ENCODE peak calls at places on chromosome 14, in eight cellular contexts. One of them, this sample, is unnamed.

GRCh38 chr14:99015833-99016232 is 256.2 kb downstream of the BCL11B start:
- DNase-seq in IMR-90: no peak
- DNase-seq in CD4-positive, CD25-positive, alpha-beta regulatory T cell: no peak
- DNase-seq in glutamatergic neuron: no peak
- DNase-seq in hepatocyte: no peak
- DNase-seq in HS-27A: no peak
- DNase-seq in stimulated activated CD4-positive, alpha-beta T cell treated with anti-CD3 and anti-CD28 coated beads, Interleukin-12 subunit alpha, Interleukin-12 subunit beta, amount 100 ng/mL, for 4 hours: no peak
- DNase-seq in hepatic stellate cell: no peak
- DNase-seq in this sample: no peak

GRCh38 chr14:39374846-39375245 is 57.4 kb downstream of the FBXO33 start:
- DNase-seq in IMR-90: peak
- DNase-seq in CD4-positive, CD25-positive, alpha-beta regulatory T cell: no peak
- DNase-seq in glutamatergic neuron: no peak
- DNase-seq in hepatocyte: no peak
- DNase-seq in HS-27A: peak
- DNase-seq in stimulated activated CD4-positive, alpha-beta T cell treated with anti-CD3 and anti-CD28 coated beads, Interleukin-12 subunit alpha, Interleukin-12 subunit beta, amount 100 ng/mL, for 4 hours: no peak
- DNase-seq in hepatic stellate cell: peak
- DNase-seq in this sample: no peak

GRCh38 chr14:59926534-59926933 is 6.6 kb downstream of the LRRC9 start:
- DNase-seq in IMR-90: no peak
- DNase-seq in CD4-positive, CD25-positive, alpha-beta regulatory T cell: no peak
- DNase-seq in glutamatergic neuron: no peak
- DNase-seq in hepatocyte: no peak
- DNase-seq in HS-27A: no peak
- DNase-seq in stimulated activated CD4-positive, alpha-beta T cell treated with anti-CD3 and anti-CD28 coated beads, Interleukin-12 subunit alpha, Interleukin-12 subunit beta, amount 100 ng/mL, for 4 hours: no peak
- DNase-seq in hepatic stellate cell: no peak
- DNase-seq in this sample: no peak

GRCh38 chr14:32258574-32258973 is 55.5 kb upstream of the RNU6-8 start:
- DNase-seq in IMR-90: no peak
- DNase-seq in CD4-positive, CD25-positive, alpha-beta regulatory T cell: no peak
- DNase-seq in glutamatergic neuron: no peak
- DNase-seq in hepatocyte: peak
- DNase-seq in HS-27A: no peak
- DNase-seq in stimulated activated CD4-positive, alpha-beta T cell treated with anti-CD3 and anti-CD28 coated beads, Interleukin-12 subunit alpha, Interleukin-12 subunit beta, amount 100 ng/mL, for 4 hours: no peak
- DNase-seq in hepatic stellate cell: no peak
- DNase-seq in this sample: no peak

GRCh38 chr14:80996049-80996901 is 40.9 kb downstream of the TSHR start:
- DNase-seq in IMR-90: peak
- DNase-seq in CD4-positive, CD25-positive, alpha-beta regulatory T cell: peak
- DNase-seq in glutamatergic neuron: no peak
- DNase-seq in hepatocyte: peak
- DNase-seq in HS-27A: peak
- DNase-seq in stimulated activated CD4-positive, alpha-beta T cell treated with anti-CD3 and anti-CD28 coated beads, Interleukin-12 subunit alpha, Interleukin-12 subunit beta, amount 100 ng/mL, for 4 hours: no peak
- DNase-seq in hepatic stellate cell: peak
- DNase-seq in this sample: peak

GRCh38 chr14:64879635-64880381 is at the start of gene SPTB:
- DNase-seq in IMR-90: no peak
- DNase-seq in CD4-positive, CD25-positive, alpha-beta regulatory T cell: peak
- DNase-seq in glutamatergic neuron: peak
- DNase-seq in hepatocyte: peak
- DNase-seq in HS-27A: no peak
- DNase-seq in stimulated activated CD4-positive, alpha-beta T cell treated with anti-CD3 and anti-CD28 coated beads, Interleukin-12 subunit alpha, Interleukin-12 subunit beta, amount 100 ng/mL, for 4 hours: peak
- DNase-seq in hepatic stellate cell: no peak
- DNase-seq in this sample: no peak

GRCh38 chr14:105007593-105008264 is 13.2 kb downstream of the CDCA4 start:
- DNase-seq in IMR-90: no peak
- DNase-seq in CD4-positive, CD25-positive, alpha-beta regulatory T cell: no peak
- DNase-seq in glutamatergic neuron: no peak
- DNase-seq in hepatocyte: no peak
- DNase-seq in HS-27A: no peak
- DNase-seq in stimulated activated CD4-positive, alpha-beta T cell treated with anti-CD3 and anti-CD28 coated beads, Interleukin-12 subunit alpha, Interleukin-12 subunit beta, amount 100 ng/mL, for 4 hours: no peak
- DNase-seq in hepatic stellate cell: no peak
- DNase-seq in this sample: no peak

GRCh38 chr14:89549381-89550102 is 132.5 kb upstream of the FOXN3 start:
- DNase-seq in IMR-90: peak
- DNase-seq in CD4-positive, CD25-positive, alpha-beta regulatory T cell: no peak
- DNase-seq in glutamatergic neuron: no peak
- DNase-seq in hepatocyte: no peak
- DNase-seq in HS-27A: no peak
- DNase-seq in stimulated activated CD4-positive, alpha-beta T cell treated with anti-CD3 and anti-CD28 coated beads, Interleukin-12 subunit alpha, Interleukin-12 subunit beta, amount 100 ng/mL, for 4 hours: no peak
- DNase-seq in hepatic stellate cell: no peak
- DNase-seq in this sample: no peak

GRCh38 chr14:79411403-79412174 is 799.7 kb downstream of the DIO2 start:
- DNase-seq in IMR-90: peak
- DNase-seq in CD4-positive, CD25-positive, alpha-beta regulatory T cell: no peak
- DNase-seq in glutamatergic neuron: no peak
- DNase-seq in hepatocyte: no peak
- DNase-seq in HS-27A: no peak
- DNase-seq in stimulated activated CD4-positive, alpha-beta T cell treated with anti-CD3 and anti-CD28 coated beads, Interleukin-12 subunit alpha, Interleukin-12 subunit beta, amount 100 ng/mL, for 4 hours: no peak
- DNase-seq in hepatic stellate cell: no peak
- DNase-seq in this sample: no peak

GRCh38 chr14:51552768-51553426 is 98.8 kb upstream of the FRMD6 start:
- DNase-seq in IMR-90: no peak
- DNase-seq in CD4-positive, CD25-positive, alpha-beta regulatory T cell: no peak
- DNase-seq in glutamatergic neuron: no peak
- DNase-seq in hepatocyte: peak
- DNase-seq in HS-27A: no peak
- DNase-seq in stimulated activated CD4-positive, alpha-beta T cell treated with anti-CD3 and anti-CD28 coated beads, Interleukin-12 subunit alpha, Interleukin-12 subunit beta, amount 100 ng/mL, for 4 hours: no peak
- DNase-seq in hepatic stellate cell: no peak
- DNase-seq in this sample: no peak

GRCh38 chr14:101632520-101632919 is 71.2 kb downstream of the DIO3 start:
- DNase-seq in IMR-90: no peak
- DNase-seq in CD4-positive, CD25-positive, alpha-beta regulatory T cell: no peak
- DNase-seq in glutamatergic neuron: no peak
- DNase-seq in hepatocyte: no peak
- DNase-seq in HS-27A: no peak
- DNase-seq in stimulated activated CD4-positive, alpha-beta T cell treated with anti-CD3 and anti-CD28 coated beads, Interleukin-12 subunit alpha, Interleukin-12 subunit beta, amount 100 ng/mL, for 4 hours: no peak
- DNase-seq in hepatic stellate cell: no peak
- DNase-seq in this sample: no peak

GRCh38 chr14:91614187-91614586 is 104.1 kb upstream of the PPP4R3A start:
- DNase-seq in IMR-90: peak
- DNase-seq in CD4-positive, CD25-positive, alpha-beta regulatory T cell: no peak
- DNase-seq in glutamatergic neuron: no peak
- DNase-seq in hepatocyte: no peak
- DNase-seq in HS-27A: no peak
- DNase-seq in stimulated activated CD4-positive, alpha-beta T cell treated with anti-CD3 and anti-CD28 coated beads, Interleukin-12 subunit alpha, Interleukin-12 subunit beta, amount 100 ng/mL, for 4 hours: no peak
- DNase-seq in hepatic stellate cell: no peak
- DNase-seq in this sample: no peak

GRCh38 chr14:23123419-23123818 is 4.4 kb upstream of the CEBPE start:
- DNase-seq in IMR-90: no peak
- DNase-seq in CD4-positive, CD25-positive, alpha-beta regulatory T cell: no peak
- DNase-seq in glutamatergic neuron: no peak
- DNase-seq in hepatocyte: peak
- DNase-seq in HS-27A: no peak
- DNase-seq in stimulated activated CD4-positive, alpha-beta T cell treated with anti-CD3 and anti-CD28 coated beads, Interleukin-12 subunit alpha, Interleukin-12 subunit beta, amount 100 ng/mL, for 4 hours: no peak
- DNase-seq in hepatic stellate cell: no peak
- DNase-seq in this sample: no peak

GRCh38 chr14:94337274-94337673 is 14.1 kb upstream of the SERPINA6 start:
- DNase-seq in IMR-90: peak
- DNase-seq in CD4-positive, CD25-positive, alpha-beta regulatory T cell: no peak
- DNase-seq in glutamatergic neuron: no peak
- DNase-seq in hepatocyte: no peak
- DNase-seq in HS-27A: no peak
- DNase-seq in stimulated activated CD4-positive, alpha-beta T cell treated with anti-CD3 and anti-CD28 coated beads, Interleukin-12 subunit alpha, Interleukin-12 subunit beta, amount 100 ng/mL, for 4 hours: no peak
- DNase-seq in hepatic stellate cell: no peak
- DNase-seq in this sample: no peak

GRCh38 chr14:25953532-25954144 is 644.2 kb downstream of the NOVA1 start:
- DNase-seq in IMR-90: no peak
- DNase-seq in CD4-positive, CD25-positive, alpha-beta regulatory T cell: no peak
- DNase-seq in glutamatergic neuron: no peak
- DNase-seq in hepatocyte: peak
- DNase-seq in HS-27A: no peak
- DNase-seq in stimulated activated CD4-positive, alpha-beta T cell treated with anti-CD3 and anti-CD28 coated beads, Interleukin-12 subunit alpha, Interleukin-12 subunit beta, amount 100 ng/mL, for 4 hours: no peak
- DNase-seq in hepatic stellate cell: no peak
- DNase-seq in this sample: no peak

GRCh38 chr14:75926431-75926830 is 55.4 kb downstream of the TGFB3 start:
- DNase-seq in IMR-90: no peak
- DNase-seq in CD4-positive, CD25-positive, alpha-beta regulatory T cell: no peak
- DNase-seq in glutamatergic neuron: no peak
- DNase-seq in hepatocyte: no peak
- DNase-seq in HS-27A: no peak
- DNase-seq in stimulated activated CD4-positive, alpha-beta T cell treated with anti-CD3 and anti-CD28 coated beads, Interleukin-12 subunit alpha, Interleukin-12 subunit beta, amount 100 ng/mL, for 4 hours: no peak
- DNase-seq in hepatic stellate cell: no peak
- DNase-seq in this sample: no peak

GRCh38 chr14:78985668-78986073 is 815.5 kb downstream of the NRXN3 start:
- DNase-seq in IMR-90: no peak
- DNase-seq in CD4-positive, CD25-positive, alpha-beta regulatory T cell: no peak
- DNase-seq in glutamatergic neuron: no peak
- DNase-seq in hepatocyte: no peak
- DNase-seq in HS-27A: no peak
- DNase-seq in stimulated activated CD4-positive, alpha-beta T cell treated with anti-CD3 and anti-CD28 coated beads, Interleukin-12 subunit alpha, Interleukin-12 subunit beta, amount 100 ng/mL, for 4 hours: no peak
- DNase-seq in hepatic stellate cell: no peak
- DNase-seq in this sample: no peak

GRCh38 chr14:51014086-51014485 is 69.8 kb upstream of the PYGL start:
- DNase-seq in IMR-90: peak
- DNase-seq in CD4-positive, CD25-positive, alpha-beta regulatory T cell: no peak
- DNase-seq in glutamatergic neuron: no peak
- DNase-seq in hepatocyte: peak
- DNase-seq in HS-27A: no peak
- DNase-seq in stimulated activated CD4-positive, alpha-beta T cell treated with anti-CD3 and anti-CD28 coated beads, Interleukin-12 subunit alpha, Interleukin-12 subunit beta, amount 100 ng/mL, for 4 hours: no peak
- DNase-seq in hepatic stellate cell: no peak
- DNase-seq in this sample: no peak

GRCh38 chr14:105484069-105484996 is 2.4 kb upstream of the CRIP1 start:
- DNase-seq in IMR-90: no peak
- DNase-seq in CD4-positive, CD25-positive, alpha-beta regulatory T cell: peak
- DNase-seq in glutamatergic neuron: no peak
- DNase-seq in hepatocyte: no peak
- DNase-seq in HS-27A: no peak
- DNase-seq in stimulated activated CD4-positive, alpha-beta T cell treated with anti-CD3 and anti-CD28 coated beads, Interleukin-12 subunit alpha, Interleukin-12 subunit beta, amount 100 ng/mL, for 4 hours: no peak
- DNase-seq in hepatic stellate cell: peak
- DNase-seq in this sample: no peak

GRCh38 chr14:75333523-75334190 is 55.0 kb downstream of the FOS start:
- DNase-seq in IMR-90: no peak
- DNase-seq in CD4-positive, CD25-positive, alpha-beta regulatory T cell: no peak
- DNase-seq in glutamatergic neuron: no peak
- DNase-seq in hepatocyte: no peak
- DNase-seq in HS-27A: no peak
- DNase-seq in stimulated activated CD4-positive, alpha-beta T cell treated with anti-CD3 and anti-CD28 coated beads, Interleukin-12 subunit alpha, Interleukin-12 subunit beta, amount 100 ng/mL, for 4 hours: no peak
- DNase-seq in hepatic stellate cell: no peak
- DNase-seq in this sample: no peak

This sample was measured in OCI-LY7.